ENCODE peak calls at places on chromosomes 2 and 18, in nine cellular contexts. C is uterus; U is CD4-positive, CD25-positive, alpha-beta regulatory T cell; A is breast epithelium; S is cardiac muscle cell; P is H1; B is neuronal stem cell; X is GM23338; G is HCT116. W is an unnamed sample.

GRCh38 chr2:17226941-17227340 is 291.3 kb downstream of the RAD51AP2 start:
- DNase-seq in C (no peak), U (no peak), A (no peak), S (no peak), P (no peak), B (no peak), X (no peak), G (no peak), W (no peak)

GRCh38 chr2:84458436-84459027 is 548 bp downstream of the SUCLG1 start:
- DNase-seq in C (no peak), U (no peak), A (peak; percentile 19), S (peak; percentile 32), P (no peak), B (no peak), X (no peak), G (no peak), W (peak; percentile 27)

GRCh38 chr18:58254873-58255511 is 211.0 kb downstream of the NEDD4L start:
- DNase-seq in C (no peak), U (no peak), A (no peak), S (no peak), P (peak; percentile 66), B (no peak), X (peak; percentile 83), G (no peak), W (no peak)

GRCh38 chr2:109264595-109265328 is 135.8 kb downstream of the SH3RF3 start:
- DNase-seq in C (no peak), U (no peak), A (no peak), S (no peak), P (no peak), B (no peak), X (no peak), G (no peak), W (no peak)

GRCh38 chr2:143513081-143513480 is 383.9 kb downstream of the ARHGAP15 start:
- DNase-seq in C (peak; percentile 46), U (no peak), A (no peak), S (peak; percentile 53), P (peak; percentile 53), B (peak; percentile 24), X (peak; percentile 76), G (peak; percentile 19), W (no peak)

GRCh38 chr18:32018331-32019250 is at the start of gene RNF125:
- DNase-seq in C (peak; percentile 68), U (peak; percentile 73), A (peak; percentile 61), S (peak; percentile 92), P (peak; percentile 85), B (peak; percentile 87), X (peak; percentile 94), G (peak; percentile 87), W (peak; percentile 32)

GRCh38 chr2:55620123-55620779 is 2.8 kb upstream of the PPP4R3B start:
- DNase-seq in C (no peak), U (no peak), A (no peak), S (peak; percentile 6), P (no peak), B (no peak), X (peak; percentile 55), G (no peak), W (no peak)

GRCh38 chr2:235568431-235568830 is 74.6 kb downstream of the AGAP1 start:
- DNase-seq in C (no peak), U (no peak), A (peak; percentile 35), S (no peak), P (no peak), B (no peak), X (no peak), G (no peak), W (no peak)

GRCh38 chr2:235066895-235067294 is 115.1 kb downstream of the SH3BP4 start:
- DNase-seq in C (no peak), U (no peak), A (no peak), S (peak; percentile 47), P (no peak), B (peak; percentile 65), X (no peak), G (no peak), W (no peak)

GRCh38 chr2:19611491-19612332 is 253.3 kb upstream of the OSR1 start:
- DNase-seq in C (no peak), U (no peak), A (no peak), S (no peak), P (no peak), B (no peak), X (no peak), G (peak; percentile 73), W (no peak)

GRCh38 chr18:79422022-79422782 is 26.5 kb downstream of the NFATC1 start:
- DNase-seq in C (no peak), U (no peak), A (no peak), S (no peak), P (no peak), B (no peak), X (no peak), G (no peak), W (no peak)

GRCh38 chr2:64936809-64937208 is 52.4 kb upstream of the SLC1A4 start:
- DNase-seq in C (no peak), U (no peak), A (no peak), S (no peak), P (no peak), B (no peak), X (no peak), G (no peak), W (no peak)

GRCh38 chr2:70984576-70985282 is 6.3 kb downstream of the ANKRD53 start:
- DNase-seq in C (peak; percentile 46), U (peak; percentile 68), A (peak; percentile 50), S (peak; percentile 72), P (peak; percentile 93), B (no peak), X (peak; percentile 82), G (peak; percentile 27), W (peak; percentile 45)

GRCh38 chr2:152372438-152372984 is 37.5 kb downstream of the FMNL2 start:
- DNase-seq in C (no peak), U (no peak), A (no peak), S (no peak), P (no peak), B (no peak), X (no peak), G (no peak), W (no peak)

GRCh38 chr18:14974576-14974975 is 226.6 kb downstream of the ANKRD30B start:
- DNase-seq in C (no peak), U (no peak), A (no peak), S (no peak), P (no peak), B (no peak), X (no peak), G (no peak), W (no peak)

GRCh38 chr2:111185496-111186022 is 64.8 kb downstream of the BCL2L11 start:
- DNase-seq in C (no peak), U (no peak), A (no peak), S (peak; percentile 33), P (no peak), B (no peak), X (no peak), G (no peak), W (no peak)

GRCh38 chr2:4964579-4964978 is 727.6 kb upstream of the SOX11 start:
- DNase-seq in C (no peak), U (no peak), A (no peak), S (no peak), P (no peak), B (no peak), X (no peak), G (no peak), W (no peak)

GRCh38 chr2:134177351-134177931 is 76.4 kb upstream of the MGAT5 start:
- DNase-seq in C (no peak), U (no peak), A (peak; percentile 43), S (no peak), P (no peak), B (no peak), X (peak; percentile 26), G (no peak), W (no peak)
- H3K4me1 ChIP-seq in C (no peaks in the 10 kb centered on the region), U (peaks cover 43% of the 10 kb centered on the region), A (peaks cover 4% of the 10 kb centered on the region), S (peaks cover 31% of the 10 kb centered on the region), P (peaks cover 2% of the 10 kb centered on the region), B (peaks cover 8% of the 10 kb centered on the region), X (peaks cover 24% of the 10 kb centered on the region), G (no peaks in the 10 kb centered on the region), W (no peaks in the 10 kb centered on the region)

GRCh38 chr2:12183032-12183431 is 436.6 kb downstream of the LPIN1 start:
- DNase-seq in C (no peak), U (no peak), A (no peak), S (no peak), P (no peak), B (no peak), X (no peak), G (no peak), W (no peak)
- H3K4me1 ChIP-seq in C (no peaks in the 10 kb centered on the region), U (peaks cover under 1% of the 10 kb centered on the region), A (no peaks in the 10 kb centered on the region), S (no peaks in the 10 kb centered on the region), P (no peaks in the 10 kb centered on the region), B (no peaks in the 10 kb centered on the region), X (no peaks in the 10 kb centered on the region), G (no peaks in the 10 kb centered on the region), W (peaks cover 1% of the 10 kb centered on the region)

GRCh38 chr18:48671561-48671945 is 132.7 kb downstream of the CTIF start:
- DNase-seq in C (no peak), U (no peak), A (no peak), S (no peak), P (no peak), B (no peak), X (no peak), G (no peak), W (no peak)
- H3K4me1 ChIP-seq in C (peaks cover 3% of the 10 kb centered on the region), U (peaks cover 4% of the 10 kb centered on the region), A (no peaks in the 10 kb centered on the region), S (peaks cover 5% of the 10 kb centered on the region), P (peaks cover 1% of the 10 kb centered on the region), B (peaks cover 6% of the 10 kb centered on the region), X (no peaks in the 10 kb centered on the region), G (no peaks in the 10 kb centered on the region), W (peaks cover 8% of the 10 kb centered on the region)

GRCh38 chr2:46849080-46849715 is 66.4 kb downstream of the MCFD2 start:
- DNase-seq in C (peak; percentile 73), U (no peak), A (no peak), S (no peak), P (no peak), B (no peak), X (no peak), G (no peak), W (no peak)
- H3K4me1 ChIP-seq in C (peaks cover 59% of the 10 kb centered on the region), U (no peaks in the 10 kb centered on the region), A (peaks cover 25% of the 10 kb centered on the region), S (peaks cover 8% of the 10 kb centered on the region), P (no peaks in the 10 kb centered on the region), B (no peaks in the 10 kb centered on the region), X (no peaks in the 10 kb centered on the region), G (peaks cover 52% of the 10 kb centered on the region), W (peaks cover 72% of the 10 kb centered on the region)

GRCh38 chr2:160751021-160751420 is 257.4 kb upstream of the RBMS1 start:
- DNase-seq in C (no peak), U (no peak), A (no peak), S (no peak), P (no peak), B (no peak), X (no peak), G (no peak), W (no peak)

GRCh38 chr2:160752475-160753330 is 259.1 kb upstream of the RBMS1 start:
- DNase-seq in C (no peak), U (no peak), A (no peak), S (no peak), P (no peak), B (no peak), X (peak; percentile 48), G (no peak), W (peak; percentile 44)

GRCh38 chr2:160753960-160754359 is 260.4 kb upstream of the RBMS1 start:
- DNase-seq in C (no peak), U (no peak), A (no peak), S (no peak), P (no peak), B (no peak), X (no peak), G (no peak), W (no peak)

GRCh38 chr2:160753331-160753654 is 259.7 kb upstream of the RBMS1 start:
- DNase-seq in C (no peak), U (no peak), A (no peak), S (no peak), P (no peak), B (no peak), X (no peak), G (no peak), W (no peak)

GRCh38 chr2:160756481-160756880 is 262.9 kb upstream of the RBMS1 start:
- DNase-seq in C (no peak), U (no peak), A (no peak), S (no peak), P (no peak), B (no peak), X (no peak), G (no peak), W (no peak)
- H3K4me1 ChIP-seq in C (no peaks in the 10 kb centered on the region), U (no peaks in the 10 kb centered on the region), A (no peaks in the 10 kb centered on the region), S (no peaks in the 10 kb centered on the region), P (no peaks in the 10 kb centered on the region), B (no peaks in the 10 kb centered on the region), X (peaks cover 7% of the 10 kb centered on the region), G (peaks cover 8% of the 10 kb centered on the region), W (peaks cover 16% of the 10 kb centered on the region)